ENCODE peak calls at places on chromosomes 11 and 22, in ten cellular contexts. O is neural crest cell; F is nephron progenitor cell; G is AG08395; R is effector memory CD4-positive, alpha-beta T cell; H is germinal center; U is fibroblast of the conjunctiva; B is A549; N is stromal cell of bone marrow; M is DMS53. Q is an unnamed sample.

GRCh38 chr11:34360056-34360455 is 2.2 kb upstream of the ABTB2 start:
- DNase-seq in O (no peak), F (no peak), G (no peak), R (no peak), H (no peak), U (no peak), B (no peak), N (no peak), M (no peak), Q (no peak)

GRCh38 chr11:131615611-131616010 is 245.2 kb downstream of the NTM start:
- DNase-seq in O (no peak), F (no peak), G (no peak), R (no peak), H (no peak), U (no peak), B (no peak), N (no peak), M (no peak), Q (no peak)

GRCh38 chr11:2142762-2143202 is 3.6 kb upstream of the IGF2 start:
- DNase-seq in O (no peak), F (no peak), G (no peak), R (no peak), H (no peak), U (no peak), B (no peak), N (peak), M (no peak), Q (peak)

GRCh38 chr11:120186799-120187591 is 23.8 kb upstream of the OAF start:
- DNase-seq in O (no peak), F (no peak), G (peak), R (no peak), H (no peak), U (no peak), B (no peak), N (no peak), M (no peak), Q (no peak)

GRCh38 chr11:107359701-107360100 is 97.9 kb downstream of the CWF19L2 start:
- DNase-seq in O (no peak), F (no peak), G (no peak), R (no peak), H (no peak), U (no peak), B (no peak), N (no peak), M (peak), Q (no peak)

GRCh38 chr22:47133263-47133662 is 370.8 kb downstream of the TBC1D22A start:
- DNase-seq in O (no peak), F (no peak), G (peak), R (no peak), H (no peak), U (no peak), B (no peak), N (no peak), M (no peak), Q (no peak)

GRCh38 chr11:36060926-36061325 is 117.1 kb downstream of the LDLRAD3 start:
- DNase-seq in O (no peak), F (no peak), G (no peak), R (no peak), H (no peak), U (no peak), B (no peak), N (no peak), M (no peak), Q (no peak)

GRCh38 chr22:50148991-50149721 is 21.4 kb upstream of the PANX2 start:
- DNase-seq in O (peak), F (peak), G (peak), R (peak), H (peak), U (peak), B (peak), N (no peak), M (peak), Q (peak)

GRCh38 chr11:130551388-130551787 is 102.9 kb downstream of the ADAMTS15 start:
- DNase-seq in O (no peak), F (no peak), G (no peak), R (no peak), H (no peak), U (no peak), B (no peak), N (no peak), M (no peak), Q (no peak)

GRCh38 chr11:68120212-68121066 is 749 bp downstream of the CHKA start:
- DNase-seq in O (peak), F (peak), G (peak), R (peak), H (peak), U (no peak), B (no peak), N (no peak), M (peak), Q (no peak)

GRCh38 chr11:85844439-85845051 is 10.6 kb upstream of the CCDC83 start:
- DNase-seq in O (no peak), F (no peak), G (peak), R (no peak), H (no peak), U (no peak), B (peak), N (no peak), M (peak), Q (no peak)

GRCh38 chr11:73318501-73319011 is 10.5 kb downstream of the ARHGEF17 start:
- DNase-seq in O (no peak), F (no peak), G (no peak), R (no peak), H (no peak), U (no peak), B (no peak), N (no peak), M (no peak), Q (no peak)

GRCh38 chr11:122170815-122171475 is 54.9 kb upstream of the BLID start:
- DNase-seq in O (no peak), F (no peak), G (peak), R (no peak), H (no peak), U (no peak), B (no peak), N (peak), M (peak), Q (peak)

GRCh38 chr22:49827853-49828598 is at the start of gene BRD1:
- DNase-seq in O (no peak), F (peak), G (peak), R (no peak), H (peak), U (no peak), B (no peak), N (peak), M (peak), Q (peak)

GRCh38 chr11:130726234-130726559 is 190.1 kb downstream of the SNX19 start:
- DNase-seq in O (no peak), F (no peak), G (peak), R (no peak), H (no peak), U (peak), B (no peak), N (no peak), M (no peak), Q (no peak)

GRCh38 chr11:34251640-34251980 is 106.2 kb downstream of the ABTB2 start:
- DNase-seq in O (no peak), F (no peak), G (peak), R (no peak), H (no peak), U (no peak), B (no peak), N (peak), M (no peak), Q (peak)

GRCh38 chr11:62804310-62805043 is 763 bp downstream of the NXF1 start:
- DNase-seq in O (no peak), F (no peak), G (no peak), R (no peak), H (no peak), U (no peak), B (no peak), N (no peak), M (peak), Q (peak)

GRCh38 chr11:2940166-2940929 is 11.1 kb upstream of the PHLDA2 start:
- DNase-seq in O (no peak), F (no peak), G (peak), R (no peak), H (no peak), U (no peak), B (peak), N (no peak), M (peak), Q (peak)

GRCh38 chr11:65506770-65507485 is 8.1 kb downstream of the MALAT1 start:
- DNase-seq in O (peak), F (no peak), G (peak), R (peak), H (peak), U (no peak), B (no peak), N (peak), M (peak), Q (no peak)

GRCh38 chr22:36369004-36369921 is 18.5 kb downstream of the MYH9 start:
- DNase-seq in O (no peak), F (no peak), G (no peak), R (no peak), H (no peak), U (no peak), B (no peak), N (no peak), M (no peak), Q (no peak)

GRCh38 chr11:70785372-70785771 is 387.0 kb downstream of the CTTN start:
- DNase-seq in O (no peak), F (no peak), G (no peak), R (no peak), H (no peak), U (no peak), B (no peak), N (no peak), M (no peak), Q (no peak)

GRCh38 chr11:47461876-47462275 is 12.9 kb upstream of the RAPSN start:
- DNase-seq in O (no peak), F (no peak), G (no peak), R (no peak), H (no peak), U (no peak), B (no peak), N (no peak), M (no peak), Q (no peak)

GRCh38 chr11:112292785-112293407 is 32.2 kb upstream of the PLET1 start:
- DNase-seq in O (no peak), F (no peak), G (peak), R (no peak), H (no peak), U (peak), B (no peak), N (peak), M (no peak), Q (peak)

GRCh38 chr11:108561535-108561991 is 32.0 kb downstream of the EXPH5 start:
- DNase-seq in O (no peak), F (no peak), G (peak), R (no peak), H (no peak), U (no peak), B (no peak), N (no peak), M (no peak), Q (peak)

GRCh38 chr11:46338988-46339666 is 8.1 kb upstream of the DGKZ start:
- DNase-seq in O (no peak), F (peak), G (no peak), R (no peak), H (no peak), U (no peak), B (no peak), N (no peak), M (no peak), Q (peak)

GRCh38 chr11:21133244-21133643 is 463.9 kb downstream of the NELL1 start:
- DNase-seq in O (no peak), F (no peak), G (no peak), R (no peak), H (no peak), U (no peak), B (no peak), N (no peak), M (no peak), Q (no peak)

GRCh38 chr11:69321877-69322350 is 28.0 kb downstream of the MYEOV start:
- DNase-seq in O (no peak), F (no peak), G (peak), R (no peak), H (no peak), U (no peak), B (no peak), N (peak), M (no peak), Q (peak)

GRCh38 chr22:38023045-38023444 is 34.2 kb upstream of the PICK1 start:
- DNase-seq in O (no peak), F (no peak), G (no peak), R (no peak), H (no peak), U (no peak), B (no peak), N (no peak), M (no peak), Q (no peak)

GRCh38 chr11:118343981-118344521 is at the start of gene CD3G:
- DNase-seq in O (no peak), F (no peak), G (no peak), R (peak), H (no peak), U (no peak), B (no peak), N (no peak), M (no peak), Q (no peak)

GRCh38 chr11:36264601-36265344 is 24.5 kb downstream of the COMMD9 start:
- DNase-seq in O (no peak), F (no peak), G (no peak), R (no peak), H (no peak), U (no peak), B (no peak), N (no peak), M (no peak), Q (no peak)

GRCh38 chr11:86035920-86036319 is 33.0 kb downstream of the PICALM start:
- DNase-seq in O (no peak), F (no peak), G (no peak), R (no peak), H (no peak), U (no peak), B (no peak), N (no peak), M (no peak), Q (no peak)

GRCh38 chr22:48686694-48687302 is 1140.9 kb downstream of the BRD1 start:
- DNase-seq in O (no peak), F (no peak), G (no peak), R (no peak), H (no peak), U (no peak), B (no peak), N (no peak), M (no peak), Q (no peak)

GRCh38 chr11:2599561-2600189 is 100.1 kb downstream of the KCNQ1OT1 start:
- DNase-seq in O (no peak), F (no peak), G (no peak), R (no peak), H (no peak), U (no peak), B (no peak), N (no peak), M (no peak), Q (no peak)

GRCh38 chr11:27312110-27312509 is 50.9 kb downstream of the CCDC34 start:
- DNase-seq in O (no peak), F (no peak), G (no peak), R (no peak), H (no peak), U (no peak), B (peak), N (no peak), M (no peak), Q (no peak)

GRCh38 chr22:49960967-49961600 is 512 bp downstream of the PIM3 start:
- DNase-seq in O (no peak), F (peak), G (no peak), R (peak), H (peak), U (no peak), B (no peak), N (no peak), M (peak), Q (no peak)

GRCh38 chr22:26768986-26769385 is 111.6 kb downstream of the MIAT start:
- DNase-seq in O (no peak), F (no peak), G (no peak), R (no peak), H (no peak), U (no peak), B (no peak), N (no peak), M (no peak), Q (no peak)

Q was measured in hepatic stellate cell.